ENCODE peak calls at places on chromosomes 16 and 17, in four cellular contexts. D is HT-29, L is immature natural killer cell, V is HFF-Myc. S is an unnamed sample.

GRCh38 chr16:75392911-75393310 is 40.4 kb downstream of the CFDP1 start:
- DNase-seq in D (no peak), L (no peak), V (no peak), S (no peak)

GRCh38 chr17:72732893-72733618 is 359.4 kb downstream of the SLC39A11 start:
- DNase-seq in D (no peak), L (no peak), V (no peak), S (no peak)

GRCh38 chr17:44792276-44792675 is 33.5 kb downstream of the ADAM11 start:
- DNase-seq in L (no peak), V (no peak), D (no peak), S (no peak)

GRCh38 chr17:50831430-50832064 is 3.8 kb upstream of the WFIKKN2 start:
- DNase-seq in D (no peak), L (no peak), V (no peak), S (no peak)

GRCh38 chr16:69123894-69124293 is 8.5 kb downstream of the CHTF8 start:
- DNase-seq in L (peak; percentile 55), V (no peak), D (peak; percentile 83), S (peak; percentile 30)

GRCh38 chr17:32495347-32496253 is 8.8 kb downstream of the CDK5R1 start:
- DNase-seq in D (no peak), V (no peak), L (no peak), S (no peak)

GRCh38 chr17:29243792-29244191 is 2.9 kb upstream of the CRYBA1 start:
- DNase-seq in L (no peak), D (peak; percentile 42), V (no peak), S (no peak)

GRCh38 chr17:65656390-65657250 is 95.2 kb upstream of the AXIN2 start:
- DNase-seq in D (no peak), V (no peak), L (no peak), S (no peak)

GRCh38 chr17:78962345-78962983 is 17.3 kb downstream of the LGALS3BP start:
- DNase-seq in L (no peak), V (no peak), D (peak; percentile 68), S (no peak)

GRCh38 chr17:81648707-81649085 is 7.6 kb downstream of the PDE6G start:
- DNase-seq in D (no peak), L (no peak), V (no peak), S (no peak)

GRCh38 chr17:78862073-78863023 is 21.7 kb upstream of the USP36 start:
- DNase-seq in V (peak; percentile 95), L (no peak), D (peak; percentile 87), S (no peak)

GRCh38 chr17:39264119-39264518 is 38.4 kb upstream of the STAC2 start:
- DNase-seq in D (no peak), L (no peak), V (no peak), S (no peak)

GRCh38 chr17:205817-206216 is 24.4 kb upstream of the DOC2B start:
- DNase-seq in D (no peak), V (no peak), L (no peak), S (no peak)

GRCh38 chr16:18013863-18014262 is 322.7 kb downstream of the NPIPA8 start:
- DNase-seq in L (no peak), V (no peak), D (no peak), S (no peak)

GRCh38 chr17:79976451-79976850 is 59.2 kb downstream of the TBC1D16 start:
- DNase-seq in D (no peak), L (no peak), V (no peak), S (no peak)

GRCh38 chr16:72149676-72150464 is 22.1 kb downstream of the PMFBP1 start:
- DNase-seq in V (no peak), D (peak; percentile 3), L (no peak), S (no peak)

GRCh38 chr16:27245276-27246231 is 23.0 kb downstream of the NSMCE1 start:
- DNase-seq in D (no peak), L (no peak), V (no peak), S (no peak)

GRCh38 chr17:78368348-78368747 is 8.5 kb upstream of the SOCS3 start:
- DNase-seq in V (no peak), L (no peak), D (no peak), S (no peak)

GRCh38 chr17:64399071-64399766 is 8.6 kb upstream of the PECAM1 start:
- DNase-seq in L (no peak), D (no peak), V (no peak), S (no peak)

S was measured in NCI-H748 treated with DMSO at 0.1 percent for 48 hours.